ENCODE peak calls at places on chromosome 6, in nine cellular contexts. One of them, this sample, is unnamed.

GRCh38 chr6:113352029-113352801 is 504.9 kb upstream of the MARCKS start:
- DNase-seq in HuH-7.5: no peak
- DNase-seq in tibial nerve: no peak
- DNase-seq in CD4-positive, alpha-beta T cell: no peak
- DNase-seq in activated naive CD8-positive, alpha-beta T cell treated with anti-CD3 and anti-CD28 coated beads for 36 hours: no peak
- DNase-seq in cerebellum: no peak
- DNase-seq in GM12892: no peak
- DNase-seq in SK-N-DZ: no peak
- DNase-seq in left cardiac atrium: no peak
- DNase-seq in this sample: no peak

GRCh38 chr6:107061125-107062020 is 33.4 kb downstream of the MTRES1 start:
- DNase-seq in HuH-7.5: no peak
- DNase-seq in cerebellum: no peak
- DNase-seq in SK-N-DZ: no peak
- DNase-seq in left cardiac atrium: no peak
- DNase-seq in CD4-positive, alpha-beta T cell: no peak
- DNase-seq in activated naive CD8-positive, alpha-beta T cell treated with anti-CD3 and anti-CD28 coated beads for 36 hours: peak
- DNase-seq in tibial nerve: no peak
- DNase-seq in GM12892: no peak
- DNase-seq in this sample: peak

GRCh38 chr6:123681957-123682462 is 45.3 kb upstream of the TRDN start:
- DNase-seq in CD4-positive, alpha-beta T cell: no peak
- DNase-seq in HuH-7.5: no peak
- DNase-seq in SK-N-DZ: peak
- DNase-seq in cerebellum: no peak
- DNase-seq in left cardiac atrium: no peak
- DNase-seq in tibial nerve: no peak
- DNase-seq in activated naive CD8-positive, alpha-beta T cell treated with anti-CD3 and anti-CD28 coated beads for 36 hours: no peak
- DNase-seq in GM12892: no peak
- DNase-seq in this sample: no peak

GRCh38 chr6:108714774-108715414 is 133.3 kb upstream of the ARMC2 start:
- DNase-seq in GM12892: no peak
- DNase-seq in tibial nerve: no peak
- DNase-seq in cerebellum: no peak
- DNase-seq in HuH-7.5: no peak
- DNase-seq in SK-N-DZ: peak
- DNase-seq in activated naive CD8-positive, alpha-beta T cell treated with anti-CD3 and anti-CD28 coated beads for 36 hours: no peak
- DNase-seq in left cardiac atrium: no peak
- DNase-seq in CD4-positive, alpha-beta T cell: no peak
- DNase-seq in this sample: no peak

GRCh38 chr6:137880633-137881521 is 13.8 kb downstream of the TNFAIP3 start:
- DNase-seq in left cardiac atrium: no peak
- DNase-seq in tibial nerve: no peak
- DNase-seq in activated naive CD8-positive, alpha-beta T cell treated with anti-CD3 and anti-CD28 coated beads for 36 hours: no peak
- DNase-seq in CD4-positive, alpha-beta T cell: peak
- DNase-seq in SK-N-DZ: no peak
- DNase-seq in cerebellum: no peak
- DNase-seq in GM12892: no peak
- DNase-seq in HuH-7.5: no peak
- DNase-seq in this sample: no peak

GRCh38 chr6:119119989-119120388 is 41.5 kb upstream of the FAM184A start:
- DNase-seq in CD4-positive, alpha-beta T cell: no peak
- DNase-seq in cerebellum: no peak
- DNase-seq in GM12892: no peak
- DNase-seq in HuH-7.5: no peak
- DNase-seq in SK-N-DZ: no peak
- DNase-seq in left cardiac atrium: no peak
- DNase-seq in tibial nerve: no peak
- DNase-seq in activated naive CD8-positive, alpha-beta T cell treated with anti-CD3 and anti-CD28 coated beads for 36 hours: no peak
- DNase-seq in this sample: no peak

GRCh38 chr6:16343593-16343992 is 105.2 kb downstream of the GMPR start:
- DNase-seq in left cardiac atrium: no peak
- DNase-seq in tibial nerve: no peak
- DNase-seq in SK-N-DZ: no peak
- DNase-seq in cerebellum: no peak
- DNase-seq in HuH-7.5: no peak
- DNase-seq in CD4-positive, alpha-beta T cell: no peak
- DNase-seq in GM12892: no peak
- DNase-seq in activated naive CD8-positive, alpha-beta T cell treated with anti-CD3 and anti-CD28 coated beads for 36 hours: no peak
- DNase-seq in this sample: no peak

GRCh38 chr6:138241381-138241780 is 23.1 kb upstream of the PBOV1 start:
- DNase-seq in HuH-7.5: no peak
- DNase-seq in activated naive CD8-positive, alpha-beta T cell treated with anti-CD3 and anti-CD28 coated beads for 36 hours: no peak
- DNase-seq in GM12892: no peak
- DNase-seq in cerebellum: no peak
- DNase-seq in SK-N-DZ: no peak
- DNase-seq in CD4-positive, alpha-beta T cell: no peak
- DNase-seq in left cardiac atrium: no peak
- DNase-seq in tibial nerve: no peak
- DNase-seq in this sample: no peak

GRCh38 chr6:80932364-80932763 is 820.1 kb downstream of the TENT5A start:
- DNase-seq in left cardiac atrium: no peak
- DNase-seq in GM12892: no peak
- DNase-seq in CD4-positive, alpha-beta T cell: no peak
- DNase-seq in SK-N-DZ: no peak
- DNase-seq in HuH-7.5: no peak
- DNase-seq in activated naive CD8-positive, alpha-beta T cell treated with anti-CD3 and anti-CD28 coated beads for 36 hours: no peak
- DNase-seq in cerebellum: no peak
- DNase-seq in tibial nerve: no peak
- DNase-seq in this sample: no peak

GRCh38 chr6:34630040-34630439 is 66.5 kb downstream of the ILRUN start:
- DNase-seq in SK-N-DZ: no peak
- DNase-seq in tibial nerve: no peak
- DNase-seq in activated naive CD8-positive, alpha-beta T cell treated with anti-CD3 and anti-CD28 coated beads for 36 hours: no peak
- DNase-seq in GM12892: no peak
- DNase-seq in HuH-7.5: no peak
- DNase-seq in left cardiac atrium: no peak
- DNase-seq in CD4-positive, alpha-beta T cell: no peak
- DNase-seq in cerebellum: no peak
- DNase-seq in this sample: no peak

GRCh38 chr6:111480988-111481830 is 1.8 kb downstream of the REV3L start:
- DNase-seq in activated naive CD8-positive, alpha-beta T cell treated with anti-CD3 and anti-CD28 coated beads for 36 hours: no peak
- DNase-seq in left cardiac atrium: no peak
- DNase-seq in CD4-positive, alpha-beta T cell: no peak
- DNase-seq in cerebellum: peak
- DNase-seq in GM12892: no peak
- DNase-seq in HuH-7.5: no peak
- DNase-seq in SK-N-DZ: peak
- DNase-seq in tibial nerve: no peak
- DNase-seq in this sample: no peak

GRCh38 chr6:32148722-32149576 is 2.8 kb downstream of the PRRT1 start:
- DNase-seq in GM12892: no peak
- DNase-seq in SK-N-DZ: no peak
- DNase-seq in cerebellum: peak
- DNase-seq in HuH-7.5: no peak
- DNase-seq in activated naive CD8-positive, alpha-beta T cell treated with anti-CD3 and anti-CD28 coated beads for 36 hours: peak
- DNase-seq in CD4-positive, alpha-beta T cell: peak
- DNase-seq in tibial nerve: peak
- DNase-seq in left cardiac atrium: peak
- DNase-seq in this sample: peak

GRCh38 chr6:69827491-69827890 is 30.7 kb upstream of the LMBRD1 start:
- DNase-seq in left cardiac atrium: no peak
- DNase-seq in tibial nerve: no peak
- DNase-seq in cerebellum: no peak
- DNase-seq in GM12892: no peak
- DNase-seq in activated naive CD8-positive, alpha-beta T cell treated with anti-CD3 and anti-CD28 coated beads for 36 hours: no peak
- DNase-seq in CD4-positive, alpha-beta T cell: no peak
- DNase-seq in HuH-7.5: no peak
- DNase-seq in SK-N-DZ: no peak
- DNase-seq in this sample: no peak

GRCh38 chr6:107621216-107621940 is 131.5 kb downstream of the SOBP start:
- DNase-seq in SK-N-DZ: no peak
- DNase-seq in CD4-positive, alpha-beta T cell: no peak
- DNase-seq in GM12892: no peak
- DNase-seq in activated naive CD8-positive, alpha-beta T cell treated with anti-CD3 and anti-CD28 coated beads for 36 hours: no peak
- DNase-seq in tibial nerve: no peak
- DNase-seq in cerebellum: no peak
- DNase-seq in HuH-7.5: no peak
- DNase-seq in left cardiac atrium: no peak
- DNase-seq in this sample: no peak

GRCh38 chr6:166691199-166691598 is 64.1 kb upstream of the RPS6KA2 start:
- DNase-seq in activated naive CD8-positive, alpha-beta T cell treated with anti-CD3 and anti-CD28 coated beads for 36 hours: no peak
- DNase-seq in tibial nerve: no peak
- DNase-seq in SK-N-DZ: no peak
- DNase-seq in CD4-positive, alpha-beta T cell: no peak
- DNase-seq in HuH-7.5: no peak
- DNase-seq in left cardiac atrium: peak
- DNase-seq in cerebellum: peak
- DNase-seq in GM12892: no peak
- DNase-seq in this sample: no peak

GRCh38 chr6:28811873-28812272 is 111.9 kb downstream of the TRIM27 start:
- DNase-seq in tibial nerve: no peak
- DNase-seq in left cardiac atrium: no peak
- DNase-seq in SK-N-DZ: no peak
- DNase-seq in GM12892: no peak
- DNase-seq in cerebellum: no peak
- DNase-seq in CD4-positive, alpha-beta T cell: no peak
- DNase-seq in HuH-7.5: no peak
- DNase-seq in activated naive CD8-positive, alpha-beta T cell treated with anti-CD3 and anti-CD28 coated beads for 36 hours: no peak
- DNase-seq in this sample: no peak

GRCh38 chr6:148509789-148510581 is 167.3 kb downstream of the SASH1 start:
- DNase-seq in GM12892: no peak
- DNase-seq in CD4-positive, alpha-beta T cell: no peak
- DNase-seq in cerebellum: no peak
- DNase-seq in SK-N-DZ: peak
- DNase-seq in activated naive CD8-positive, alpha-beta T cell treated with anti-CD3 and anti-CD28 coated beads for 36 hours: no peak
- DNase-seq in left cardiac atrium: peak
- DNase-seq in HuH-7.5: no peak
- DNase-seq in tibial nerve: peak
- DNase-seq in this sample: no peak

GRCh38 chr6:131023834-131024504 is 39.1 kb downstream of the EPB41L2 start:
- DNase-seq in tibial nerve: no peak
- DNase-seq in GM12892: no peak
- DNase-seq in activated naive CD8-positive, alpha-beta T cell treated with anti-CD3 and anti-CD28 coated beads for 36 hours: no peak
- DNase-seq in SK-N-DZ: no peak
- DNase-seq in cerebellum: no peak
- DNase-seq in left cardiac atrium: no peak
- DNase-seq in HuH-7.5: no peak
- DNase-seq in CD4-positive, alpha-beta T cell: no peak
- DNase-seq in this sample: no peak

GRCh38 chr6:160375561-160375949 is 27.4 kb downstream of the SLC22A3 start:
- DNase-seq in cerebellum: no peak
- DNase-seq in activated naive CD8-positive, alpha-beta T cell treated with anti-CD3 and anti-CD28 coated beads for 36 hours: no peak
- DNase-seq in tibial nerve: no peak
- DNase-seq in SK-N-DZ: no peak
- DNase-seq in CD4-positive, alpha-beta T cell: no peak
- DNase-seq in HuH-7.5: no peak
- DNase-seq in GM12892: no peak
- DNase-seq in left cardiac atrium: no peak
- DNase-seq in this sample: no peak